ENCODE peak calls at places on chromosomes 13 and 19, in six cellular contexts. O is HCT116, M is K562, I is SK-N-SH, U is GM12878, P is HepG2. R is an unnamed sample. For H3K4me1, the result is how much of the 10 kb centered on the place peaks cover.

GRCh38 chr13:93226623-93227279 is at the start of gene GPC6:
- DNase-seq in O (no peak), M (peak), I (peak), U (no peak), P (peak), R (no peak)

GRCh38 chr13:33349996-33350826 is 64.7 kb upstream of the STARD13 start:
- DNase-seq in O (no peak), M (no peak), I (peak), U (no peak), P (no peak), R (no peak)

GRCh38 chr19:49056101-49056901 is 1.2 kb downstream of the CGB7 start:
- DNase-seq in O (peak), M (peak), I (peak), U (no peak), P (peak), R (no peak)

GRCh38 chr13:113655358-113656014 is 2.5 kb downstream of the ATP4B start:
- DNase-seq in O (no peak), M (no peak), I (no peak), U (no peak), P (no peak), R (no peak)

GRCh38 chr19:3343619-3344502 is 22.5 kb upstream of the NFIC start:
- DNase-seq in O (peak), M (peak), I (peak), U (no peak), P (peak), R (no peak)

GRCh38 chr19:10286803-10287737 is at the start of gene ICAM4:
- DNase-seq in O (no peak), M (peak), I (peak), U (no peak), P (peak), R (no peak)

GRCh38 chr13:107551521-107551920 is 663.8 kb downstream of the LIG4 start:
- DNase-seq in O (no peak), M (no peak), I (no peak), U (no peak), P (no peak), R (no peak)

GRCh38 chr19:46617566-46618079 is 7.3 kb downstream of the PTGIR start:
- DNase-seq in O (no peak), M (no peak), I (no peak), U (no peak), P (no peak), R (no peak)

GRCh38 chr13:82292334-82292733 is 1589.9 kb downstream of the SLITRK1 start:
- DNase-seq in O (no peak), M (no peak), I (no peak), U (no peak), P (no peak), R (no peak)

GRCh38 chr13:97278395-97279078 is 56.4 kb downstream of the MBNL2 start:
- DNase-seq in O (no peak), M (no peak), I (no peak), U (no peak), P (no peak), R (no peak)

GRCh38 chr19:2845107-2845506 is 3.8 kb downstream of the ZNF555 start:
- DNase-seq in O (no peak), M (no peak), I (no peak), U (no peak), P (no peak), R (no peak)

GRCh38 chr13:49256841-49257240 is 9.1 kb downstream of the CDADC1 start:
- DNase-seq in O (no peak), M (no peak), I (no peak), U (no peak), P (no peak), R (no peak)

GRCh38 chr19:49113762-49114629 is at the start of gene LIN7B:
- DNase-seq in O (peak), M (peak), I (peak), U (no peak), P (peak), R (no peak)

GRCh38 chr19:19466201-19466600 is 49.1 kb downstream of the TSSK6 start:
- DNase-seq in O (no peak), M (no peak), I (no peak), U (no peak), P (no peak), R (no peak)

GRCh38 chr19:50962245-50962644 is 7.1 kb downstream of the KLK6 start:
- DNase-seq in O (no peak), M (no peak), I (no peak), U (no peak), P (no peak), R (no peak)

GRCh38 chr13:44236370-44236769 is 137.3 kb upstream of the SERP2 start:
- DNase-seq in O (no peak), M (no peak), I (no peak), U (no peak), P (no peak), R (no peak)

GRCh38 chr13:52922961-52923360 is 74.5 kb upstream of the PCDH8 start:
- DNase-seq in O (no peak), M (no peak), I (no peak), U (no peak), P (no peak), R (no peak)

GRCh38 chr13:44093607-44094583 is 214.2 kb downstream of the LACC1 start:
- DNase-seq in O (no peak), M (no peak), I (no peak), U (no peak), P (no peak), R (no peak)

GRCh38 chr19:53906211-53907192 is 2.6 kb upstream of the CACNG7 start:
- DNase-seq in O (no peak), M (peak), I (peak), U (no peak), P (no peak), R (no peak)

GRCh38 chr19:49344516-49345423 is 9.6 kb downstream of the CD37 start:
- DNase-seq in O (no peak), M (no peak), I (no peak), U (no peak), P (no peak), R (no peak)

GRCh38 chr19:18798384-18799352 is 7.6 kb upstream of the COMP start:
- DNase-seq in O (no peak), M (peak), I (no peak), U (no peak), P (peak), R (no peak)

GRCh38 chr19:2235396-2236284 is 489 bp downstream of the PLEKHJ1 start:
- DNase-seq in O (no peak), M (no peak), I (peak), U (no peak), P (peak), R (no peak)

GRCh38 chr13:50684366-50684765 is 159.1 kb downstream of the DLEU7 start:
- DNase-seq in O (no peak), M (no peak), I (no peak), U (no peak), P (no peak), R (no peak)

GRCh38 chr19:21233691-21234090 is 91.9 kb downstream of the ZNF431 start:
- DNase-seq in O (no peak), M (no peak), I (no peak), U (no peak), P (no peak), R (no peak)

GRCh38 chr13:72959643-72960042 is 99.2 kb upstream of the KLF5 start:
- DNase-seq in O (no peak), M (no peak), I (no peak), U (no peak), P (no peak), R (no peak)
- TF ChIP-seq SIN3A in O (no peak), M (no peak), I (no peak), U (no peak), P (no peak), R (no peak)

DNA sequence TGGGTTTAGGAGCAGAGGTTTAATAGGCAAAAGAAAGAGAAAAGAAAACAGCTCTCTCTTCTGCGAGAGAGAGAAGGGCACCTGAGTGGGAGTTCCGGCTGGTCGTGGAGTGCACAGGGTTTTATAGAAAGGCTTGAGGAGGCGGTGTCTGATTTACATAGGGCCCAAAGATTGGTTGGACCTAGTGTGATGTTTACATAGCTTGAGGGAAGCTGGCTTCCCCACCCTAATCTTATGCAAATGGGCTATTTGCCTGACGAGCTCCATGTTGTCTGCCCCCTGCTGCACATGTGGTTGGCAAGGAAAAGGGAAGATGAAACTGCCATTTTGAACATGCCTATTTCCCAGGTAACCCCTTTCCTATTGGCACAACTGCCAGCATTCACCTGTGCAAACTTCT is 21.5 kb upstream of the MEDAG start:
- DNase-seq in O (no peak), M (no peak), I (no peak), U (no peak), P (no peak), R (no peak)
- TF ChIP-seq REST in O (no peak), M (no peak), I (no peak), U (no peak), P (no peak), R (no peak)

GRCh38 chr13:22967669-22968068 is 213.1 kb upstream of the SGCG start:
- DNase-seq in O (no peak), M (no peak), I (no peak), U (no peak), P (no peak), R (no peak)
- H3K4me1 ChIP-seq in O (under half), M (under half), I (under half), U (under half), P (under half), R (under half)

GRCh38 chr13:85314686-85315085 is 484.5 kb downstream of the SLITRK6 start:
- DNase-seq in O (no peak), M (no peak), I (no peak), U (no peak), P (no peak), R (no peak)
- TF ChIP-seq SIN3A in O (no peak), M (no peak), I (no peak), U (no peak), P (no peak), R (no peak)

GRCh38 chr19:13330285-13330684 is 176.0 kb downstream of the CACNA1A start:
- DNase-seq in O (no peak), M (no peak), I (no peak), U (no peak), P (no peak), R (no peak)

GRCh38 chr19:13334801-13335481 is 171.3 kb downstream of the CACNA1A start:
- DNase-seq in O (peak), M (no peak), I (no peak), U (no peak), P (no peak), R (no peak)

DNA sequence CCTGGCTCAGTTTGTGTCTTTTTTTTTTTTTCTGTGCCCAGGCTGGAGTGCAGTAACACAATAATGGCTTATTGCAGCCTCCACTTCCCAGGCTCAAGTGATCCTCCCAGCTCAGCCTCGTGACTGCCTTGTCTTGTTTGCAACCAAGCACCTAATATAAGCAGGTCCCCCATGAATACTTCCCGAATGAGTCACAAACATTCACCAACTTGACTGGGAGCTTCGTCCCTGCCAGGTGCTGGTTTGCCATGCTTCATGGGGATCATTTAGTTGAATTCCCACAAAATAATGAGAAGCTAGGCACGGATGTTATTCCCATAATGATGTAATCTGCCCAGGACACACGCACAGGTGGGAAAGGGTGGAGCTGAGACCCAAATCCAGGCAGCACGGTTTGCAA is 176.5 kb downstream of the CACNA1A start:
- DNase-seq in O (no peak), M (no peak), I (no peak), U (no peak), P (no peak), R (no peak)
- TF ChIP-seq REST in O (no peak), M (no peak), I (no peak), U (no peak), P (no peak), R (no peak)

DNA sequence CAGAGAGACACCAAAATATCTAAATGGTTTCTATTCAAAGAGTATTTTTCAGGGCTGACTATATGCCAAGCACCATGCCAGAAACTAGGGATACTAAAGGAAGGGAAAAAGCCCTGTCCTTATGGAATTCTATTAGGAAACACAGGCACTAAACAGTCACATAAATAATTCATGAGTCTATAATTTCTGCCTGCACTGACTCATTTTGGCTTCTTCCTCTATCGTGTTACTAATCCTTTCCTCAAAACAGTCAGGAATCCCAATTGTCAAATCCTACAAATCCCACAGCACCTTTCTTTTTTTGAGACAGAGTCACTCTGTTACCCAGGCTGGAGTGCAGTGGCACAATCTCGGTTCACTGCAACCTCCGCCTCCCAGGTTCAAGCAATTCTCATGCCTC is 29.2 kb downstream of the XPO4 start:
- DNase-seq in O (no peak), M (no peak), I (no peak), U (no peak), P (no peak), R (no peak)
- H3K4me1 ChIP-seq in O (under half), M (under half), I (under half), U (under half), P (under half), R (under half)